ENCODE peak calls at places on chromosomes 12 and 14, in four cellular contexts. I is adrenal gland, K is PC-3, C is K562. Z is an unnamed sample. For H3K4me1, the result is how much of the 10 kb centered on the place peaks cover.

GRCh38 chr12:77433799-77434198 is 368.4 kb upstream of the E2F7 start:
- DNase-seq in K (no peak), C (no peak), I (no peak), Z (no peak)

GRCh38 chr14:54490448-54490805 is 1.6 kb upstream of the GMFB start:
- DNase-seq in K (peak), C (peak), I (no peak), Z (no peak)

GRCh38 chr12:6141048-6141447 is 16.6 kb upstream of the VWF start:
- DNase-seq in C (no peak), I (peak), K (no peak), Z (no peak)

GRCh38 chr14:36430169-36430568 is 89.9 kb downstream of the NKX2-1 start:
- DNase-seq in C (no peak), K (no peak), I (no peak), Z (no peak)

GRCh38 chr14:94310248-94310647 is 12.9 kb downstream of the SERPINA6 start:
- DNase-seq in C (no peak), K (no peak), I (no peak), Z (no peak)

GRCh38 chr12:84627582-84627981 is 285.0 kb downstream of the SLC6A15 start:
- DNase-seq in C (no peak), I (no peak), K (no peak), Z (no peak)

GRCh38 chr14:50667491-50668007 is 557 bp downstream of the SAV1 start:
- DNase-seq in K (peak), C (no peak), I (peak), Z (no peak)

GRCh38 chr14:57714487-57714899 is 151.4 kb downstream of the SLC35F4 start:
- DNase-seq in K (no peak), C (no peak), I (no peak), Z (peak)

GRCh38 chr14:80974338-80975078 is 19.1 kb downstream of the TSHR start:
- DNase-seq in C (no peak), K (no peak), I (no peak), Z (peak)

GRCh38 chr12:87660987-87661769 is 368.0 kb downstream of the C12orf50 start:
- DNase-seq in I (no peak), C (no peak), K (no peak), Z (no peak)

GRCh38 chr14:74418031-74418430 is 8.0 kb downstream of the SYNDIG1L start:
- DNase-seq in I (no peak), C (no peak), K (no peak), Z (no peak)

GRCh38 chr12:38823743-38824142 is 81.6 kb downstream of the CPNE8 start:
- DNase-seq in C (no peak), I (no peak), K (peak), Z (no peak)

GRCh38 chr14:104291123-104292000 is 153.0 kb downstream of the KIF26A start:
- DNase-seq in C (no peak), I (peak), K (peak), Z (no peak)

GRCh38 chr12:122336015-122336946 is 70.0 kb upstream of the VPS33A start:
- DNase-seq in I (no peak), K (peak), C (peak), Z (peak)

GRCh38 chr14:73995977-73996378 is 23.1 kb downstream of the ENTPD5 start:
- DNase-seq in C (no peak), K (no peak), I (no peak), Z (no peak)

DNA sequence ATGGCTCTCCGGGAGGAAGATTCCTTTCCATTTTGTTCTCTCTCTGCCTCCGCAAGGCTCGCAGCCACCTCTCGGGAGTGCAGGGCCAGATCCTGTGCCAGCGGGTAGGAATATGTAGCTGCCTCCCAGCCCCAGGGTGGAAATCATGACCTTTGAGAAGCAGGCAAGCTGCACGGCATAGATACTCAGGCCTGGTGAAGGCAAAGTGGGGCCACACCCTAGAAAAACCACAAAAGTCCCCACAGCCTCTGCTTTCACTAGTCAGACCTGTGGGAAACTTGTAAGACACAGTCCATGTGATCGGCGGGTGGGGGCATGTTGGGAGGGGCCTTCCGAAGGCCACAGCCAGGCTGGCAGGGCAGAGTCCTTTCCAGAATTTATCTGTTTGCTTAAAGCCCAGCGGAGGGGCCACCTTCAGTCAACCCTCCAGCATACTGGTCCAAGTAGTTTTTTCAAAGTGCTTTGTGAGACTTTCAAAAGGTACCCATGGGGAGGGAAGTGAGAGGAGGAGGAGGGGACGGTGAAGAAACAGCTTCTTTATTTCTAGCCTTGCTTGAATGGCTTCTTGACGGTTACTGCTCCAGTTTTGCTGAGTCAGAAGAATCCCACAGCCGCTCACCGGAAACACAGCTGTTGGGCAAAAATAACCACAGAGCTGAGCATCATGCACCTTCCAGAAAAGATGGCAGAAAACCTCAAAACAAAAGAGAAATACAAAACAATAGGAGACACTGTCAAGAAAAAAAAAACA is at the start of gene MAP1LC3B2:
- DNase-seq in I (peak), K (peak), C (peak), Z (peak)
- H3K4me3 ChIP-seq in I (no peak), K (no peak), C (peak), Z (peak)

DNA sequence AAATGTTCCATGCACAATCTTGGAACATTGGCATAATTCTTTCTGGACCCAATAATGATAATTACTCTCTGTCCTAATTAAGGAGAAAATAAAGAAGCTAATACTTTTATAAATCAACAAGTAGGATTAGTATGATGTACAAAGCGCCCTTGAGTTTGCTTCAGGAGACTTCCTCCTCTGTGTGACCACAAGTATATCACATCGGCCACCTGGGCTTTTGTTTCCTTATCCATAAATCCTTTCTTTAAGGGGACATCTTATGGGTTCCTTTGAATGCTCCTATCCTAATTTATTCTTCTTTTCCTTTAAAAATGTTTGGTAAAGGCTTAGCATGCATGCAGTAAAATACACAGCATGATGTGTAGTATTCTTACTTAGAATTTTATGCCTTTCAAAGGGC is 161.8 kb upstream of the PLEKHG7 start:
- DNase-seq in I (no peak), C (no peak), K (no peak), Z (no peak)
- H3K4me1 ChIP-seq in I (under half), C (under half), K (under half), Z (under half)

GRCh38 chr14:56282179-56282578 is 164.0 kb downstream of the PELI2 start:
- DNase-seq in C (no peak), I (no peak), K (no peak), Z (no peak)
- H3K4me3 ChIP-seq in C (no peak), I (no peak), K (no peak), Z (no peak)

GRCh38 chr14:58768977-58769376 is 131.2 kb downstream of the DACT1 start:
- DNase-seq in I (no peak), C (no peak), K (no peak), Z (no peak)
- H3K4me1 ChIP-seq in I (under half), C (under half), K (under half), Z (under half)

DNA sequence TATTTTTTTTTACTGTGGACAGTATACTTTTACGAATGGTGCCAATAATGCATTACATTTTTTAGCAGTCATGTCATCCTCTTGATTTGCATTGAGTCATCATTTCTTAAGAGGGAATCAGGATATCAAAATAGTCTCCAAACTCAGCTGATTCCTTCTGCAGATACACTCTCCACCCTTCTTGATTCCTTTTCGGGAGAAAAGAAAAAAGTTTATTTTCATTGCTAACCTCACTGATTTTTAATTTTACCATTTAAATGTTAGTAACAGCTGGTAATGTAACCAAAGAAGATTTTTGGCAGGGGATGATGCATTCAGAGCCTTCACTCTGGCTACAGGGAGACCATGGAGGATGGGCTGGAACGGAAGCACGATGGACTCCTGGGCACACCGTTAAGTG is 47.5 kb downstream of the MRPL42 start:
- DNase-seq in C (no peak), I (no peak), K (peak), Z (no peak)
- H3K4me3 ChIP-seq in C (no peak), I (no peak), K (no peak), Z (no peak)

GRCh38 chr12:93005928-93006654 is 77.0 kb upstream of the EEA1 start:
- DNase-seq in C (no peak), K (no peak), I (no peak), Z (no peak)

GRCh38 chr12:93001407-93001806 is 72.3 kb upstream of the EEA1 start:
- DNase-seq in I (no peak), C (no peak), K (no peak), Z (no peak)

GRCh38 chr12:93002278-93003054 is 73.4 kb upstream of the EEA1 start:
- DNase-seq in I (peak), C (no peak), K (peak), Z (no peak)

GRCh38 chr12:93006655-93007208 is 77.6 kb upstream of the EEA1 start:
- DNase-seq in K (no peak), I (no peak), C (no peak), Z (no peak)

DNA sequence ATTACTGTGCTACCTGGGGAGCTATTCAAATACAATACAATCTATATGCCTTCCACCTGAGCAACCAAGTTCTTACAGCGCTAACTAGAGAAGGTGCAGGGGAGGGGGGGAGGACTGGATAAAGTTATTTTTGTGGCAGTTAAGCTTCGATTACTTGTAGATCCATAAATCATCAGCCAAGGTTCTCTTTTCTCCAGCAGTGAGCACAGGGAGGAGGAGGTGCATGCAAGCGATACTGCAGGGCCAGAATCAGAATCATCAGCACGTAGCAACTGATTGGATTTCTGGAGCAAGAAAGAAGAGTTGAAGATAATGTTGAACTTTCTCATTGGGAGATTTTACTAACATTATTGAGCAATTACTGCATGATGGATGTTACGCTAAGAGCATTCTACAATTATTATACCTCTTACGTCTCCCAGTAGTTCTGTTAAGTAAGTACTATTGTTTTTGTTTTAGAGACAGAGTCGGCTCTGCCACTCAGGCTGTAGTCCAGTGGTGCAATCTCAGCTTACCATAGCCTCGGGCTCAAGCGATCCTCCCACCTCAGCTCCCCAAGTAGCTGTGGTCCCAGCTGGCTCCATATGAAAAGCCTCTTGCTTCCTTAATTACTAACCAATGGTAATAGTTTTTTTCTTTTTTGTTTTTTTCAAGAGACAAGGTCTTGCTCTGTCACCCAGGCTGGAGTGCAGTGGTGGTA is 74.6 kb upstream of the EEA1 start:
- DNase-seq in I (peak), C (no peak), K (no peak), Z (no peak)
- H3K4me1 ChIP-seq in I (under half), C (under half), K (under half), Z (under half)

GRCh38 chr12:54005531-54005852 is 3.3 kb upstream of the HOXC8 start:
- DNase-seq in C (no peak), K (no peak), I (no peak), Z (no peak)

GRCh38 chr12:54003625-54004024 is 3.7 kb downstream of the HOXC9 start:
- DNase-seq in C (no peak), K (no peak), I (no peak), Z (no peak)

GRCh38 chr12:54005853-54006699 is 2.7 kb upstream of the HOXC8 start:
- DNase-seq in I (peak), C (peak), K (peak), Z (peak)

GRCh38 chr12:54004063-54004840 is 4.3 kb downstream of the HOXC9 start:
- DNase-seq in I (no peak), C (peak), K (no peak), Z (no peak)

DNA sequence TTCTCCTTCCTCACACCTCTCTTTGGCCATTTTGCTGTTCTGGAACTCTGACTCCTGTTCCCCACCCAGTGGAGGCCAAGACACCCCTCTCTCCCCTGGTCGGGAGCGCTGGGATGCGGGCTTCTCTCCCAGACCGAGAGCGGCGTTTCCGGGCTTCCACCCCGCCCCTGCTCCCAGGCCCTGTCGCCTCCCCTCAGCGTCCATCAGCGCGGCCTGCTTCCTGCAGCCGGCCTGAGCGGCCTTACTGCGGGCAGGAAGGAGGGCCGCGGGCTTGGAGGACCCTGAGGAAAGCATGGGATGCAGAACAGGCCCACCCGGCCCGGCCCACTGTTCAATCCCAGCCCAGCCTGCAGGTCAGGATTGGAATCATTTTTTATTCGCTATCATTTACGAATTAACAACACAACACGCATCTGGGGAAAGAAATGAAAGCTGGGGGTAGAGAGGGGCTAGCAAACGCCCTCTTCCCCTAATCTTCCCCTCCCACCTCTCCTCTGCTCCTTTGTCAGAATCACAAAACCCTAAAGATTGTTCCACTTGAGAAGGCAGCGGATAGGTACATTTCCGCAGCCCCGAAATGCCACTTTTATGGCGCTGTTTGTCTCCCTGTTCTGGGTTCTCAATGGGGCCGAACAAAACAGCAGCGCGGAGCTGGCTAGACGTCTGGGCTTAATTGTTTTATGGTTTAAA is 3.8 kb upstream of the HOXC8 start:
- DNase-seq in I (no peak), C (no peak), K (no peak), Z (no peak)
- H3K4me3 ChIP-seq in I (no peak), C (no peak), K (no peak), Z (no peak)

Z was measured in SJCRH30.